ENCODE peak calls at places on chromosomes 4 and X, in ten cellular contexts. One of them, this sample, is unnamed.

GRCh38 chr4:141792164-141792563 is 155.8 kb downstream of the IL15 start:
- DNase-seq in EH: no peak
- DNase-seq in LNCaP clone FGC: no peak
- DNase-seq in NCI-H69: no peak
- DNase-seq in stromal cell of bone marrow: no peak
- DNase-seq in endothelial cell: no peak
- DNase-seq in GM04503: no peak
- DNase-seq in adipocyte: no peak
- DNase-seq in ELR: no peak
- DNase-seq in GM12865: no peak
- DNase-seq in this sample: no peak

GRCh38 chr4:17619416-17620105 is 5.1 kb downstream of the MED28 start:
- DNase-seq in EH: peak
- DNase-seq in LNCaP clone FGC: no peak
- DNase-seq in NCI-H69: no peak
- DNase-seq in stromal cell of bone marrow: peak
- DNase-seq in endothelial cell: no peak
- DNase-seq in GM04503: no peak
- DNase-seq in adipocyte: peak
- DNase-seq in ELR: peak
- DNase-seq in GM12865: no peak
- DNase-seq in this sample: no peak

GRCh38 chr4:108533245-108533844 is 87.0 kb upstream of the RPL34 start:
- DNase-seq in EH: no peak
- DNase-seq in LNCaP clone FGC: no peak
- DNase-seq in NCI-H69: no peak
- DNase-seq in stromal cell of bone marrow: no peak
- DNase-seq in endothelial cell: no peak
- DNase-seq in GM04503: no peak
- DNase-seq in adipocyte: no peak
- DNase-seq in ELR: no peak
- DNase-seq in GM12865: no peak
- DNase-seq in this sample: no peak

GRCh38 chr4:7130610-7131211 is 61.6 kb upstream of the SORCS2 start:
- DNase-seq in EH: no peak
- DNase-seq in LNCaP clone FGC: no peak
- DNase-seq in NCI-H69: no peak
- DNase-seq in stromal cell of bone marrow: no peak
- DNase-seq in endothelial cell: no peak
- DNase-seq in GM04503: no peak
- DNase-seq in adipocyte: no peak
- DNase-seq in ELR: no peak
- DNase-seq in GM12865: no peak
- DNase-seq in this sample: no peak

GRCh38 chrX:114774691-114775090 is 190.8 kb downstream of the HTR2C start:
- DNase-seq in EH: peak
- DNase-seq in LNCaP clone FGC: no peak
- DNase-seq in NCI-H69: no peak
- DNase-seq in stromal cell of bone marrow: no peak
- DNase-seq in endothelial cell: no peak
- DNase-seq in GM04503: no peak
- DNase-seq in adipocyte: no peak
- DNase-seq in ELR: no peak
- DNase-seq in GM12865: no peak
- DNase-seq in this sample: no peak

GRCh38 chr4:74534936-74535335 is 90.0 kb downstream of the AREG start:
- DNase-seq in EH: peak
- DNase-seq in LNCaP clone FGC: no peak
- DNase-seq in NCI-H69: no peak
- DNase-seq in stromal cell of bone marrow: no peak
- DNase-seq in endothelial cell: no peak
- DNase-seq in GM04503: no peak
- DNase-seq in adipocyte: peak
- DNase-seq in ELR: no peak
- DNase-seq in GM12865: no peak
- DNase-seq in this sample: no peak

GRCh38 chr4:100742045-100742444 is 224.2 kb upstream of the EMCN start:
- DNase-seq in EH: peak
- DNase-seq in LNCaP clone FGC: peak
- DNase-seq in NCI-H69: peak
- DNase-seq in stromal cell of bone marrow: peak
- DNase-seq in endothelial cell: no peak
- DNase-seq in GM04503: no peak
- DNase-seq in adipocyte: peak
- DNase-seq in ELR: peak
- DNase-seq in GM12865: peak
- DNase-seq in this sample: peak

GRCh38 chr4:38856524-38857337 is at the start of gene TLR6:
- DNase-seq in EH: peak
- DNase-seq in LNCaP clone FGC: peak
- DNase-seq in NCI-H69: peak
- DNase-seq in stromal cell of bone marrow: no peak
- DNase-seq in endothelial cell: peak
- DNase-seq in GM04503: no peak
- DNase-seq in adipocyte: peak
- DNase-seq in ELR: peak
- DNase-seq in GM12865: peak
- DNase-seq in this sample: no peak

GRCh38 chr4:124684301-124684700 is 28.2 kb downstream of the ANKRD50 start:
- DNase-seq in EH: no peak
- DNase-seq in LNCaP clone FGC: no peak
- DNase-seq in NCI-H69: no peak
- DNase-seq in stromal cell of bone marrow: no peak
- DNase-seq in endothelial cell: no peak
- DNase-seq in GM04503: no peak
- DNase-seq in adipocyte: no peak
- DNase-seq in ELR: peak
- DNase-seq in GM12865: no peak
- DNase-seq in this sample: no peak

GRCh38 chrX:63652086-63652775 is 132.8 kb downstream of the ARHGEF9 start:
- DNase-seq in EH: peak
- DNase-seq in LNCaP clone FGC: no peak
- DNase-seq in NCI-H69: no peak
- DNase-seq in stromal cell of bone marrow: peak
- DNase-seq in endothelial cell: no peak
- DNase-seq in GM04503: no peak
- DNase-seq in adipocyte: peak
- DNase-seq in ELR: peak
- DNase-seq in GM12865: no peak
- DNase-seq in this sample: no peak

GRCh38 chr4:149194061-149194460 is 621.6 kb downstream of the IQCM start:
- DNase-seq in EH: no peak
- DNase-seq in LNCaP clone FGC: no peak
- DNase-seq in NCI-H69: no peak
- DNase-seq in stromal cell of bone marrow: no peak
- DNase-seq in endothelial cell: no peak
- DNase-seq in GM04503: no peak
- DNase-seq in adipocyte: no peak
- DNase-seq in ELR: no peak
- DNase-seq in GM12865: no peak
- DNase-seq in this sample: no peak

GRCh38 chr4:55865228-55865806 is 11.9 kb downstream of the EXOC1 start:
- DNase-seq in EH: peak
- DNase-seq in LNCaP clone FGC: no peak
- DNase-seq in NCI-H69: no peak
- DNase-seq in stromal cell of bone marrow: peak
- DNase-seq in endothelial cell: no peak
- DNase-seq in GM04503: no peak
- DNase-seq in adipocyte: peak
- DNase-seq in ELR: peak
- DNase-seq in GM12865: no peak
- DNase-seq in this sample: no peak

GRCh38 chr4:53676402-53676871 is 85.2 kb upstream of the LNX1 start:
- DNase-seq in EH: peak
- DNase-seq in LNCaP clone FGC: no peak
- DNase-seq in NCI-H69: no peak
- DNase-seq in stromal cell of bone marrow: no peak
- DNase-seq in endothelial cell: no peak
- DNase-seq in GM04503: peak
- DNase-seq in adipocyte: peak
- DNase-seq in ELR: no peak
- DNase-seq in GM12865: no peak
- DNase-seq in this sample: peak

GRCh38 chr4:65336465-65336864 is 333.8 kb downstream of the EPHA5 start:
- DNase-seq in EH: no peak
- DNase-seq in LNCaP clone FGC: no peak
- DNase-seq in NCI-H69: no peak
- DNase-seq in stromal cell of bone marrow: no peak
- DNase-seq in endothelial cell: no peak
- DNase-seq in GM04503: no peak
- DNase-seq in adipocyte: no peak
- DNase-seq in ELR: no peak
- DNase-seq in GM12865: no peak
- DNase-seq in this sample: no peak

GRCh38 chrX:21741378-21741777 is 16.5 kb downstream of the SMPX start:
- DNase-seq in EH: no peak
- DNase-seq in LNCaP clone FGC: no peak
- DNase-seq in NCI-H69: peak
- DNase-seq in stromal cell of bone marrow: no peak
- DNase-seq in endothelial cell: no peak
- DNase-seq in GM04503: no peak
- DNase-seq in adipocyte: no peak
- DNase-seq in ELR: no peak
- DNase-seq in GM12865: no peak
- DNase-seq in this sample: no peak

GRCh38 chr4:137934921-137935320 is 307.2 kb downstream of the SLC7A11 start:
- DNase-seq in EH: no peak
- DNase-seq in LNCaP clone FGC: no peak
- DNase-seq in NCI-H69: peak
- DNase-seq in stromal cell of bone marrow: no peak
- DNase-seq in endothelial cell: no peak
- DNase-seq in GM04503: no peak
- DNase-seq in adipocyte: no peak
- DNase-seq in ELR: no peak
- DNase-seq in GM12865: no peak
- DNase-seq in this sample: no peak

GRCh38 chr4:153931804-153932203 is 142.9 kb upstream of the SFRP2 start:
- DNase-seq in EH: peak
- DNase-seq in LNCaP clone FGC: no peak
- DNase-seq in NCI-H69: no peak
- DNase-seq in stromal cell of bone marrow: peak
- DNase-seq in endothelial cell: no peak
- DNase-seq in GM04503: peak
- DNase-seq in adipocyte: peak
- DNase-seq in ELR: no peak
- DNase-seq in GM12865: no peak
- DNase-seq in this sample: peak

GRCh38 chr4:48071171-48071570 is 54.6 kb downstream of the NIPAL1 start:
- DNase-seq in EH: no peak
- DNase-seq in LNCaP clone FGC: no peak
- DNase-seq in NCI-H69: no peak
- DNase-seq in stromal cell of bone marrow: no peak
- DNase-seq in endothelial cell: no peak
- DNase-seq in GM04503: no peak
- DNase-seq in adipocyte: no peak
- DNase-seq in ELR: no peak
- DNase-seq in GM12865: no peak
- DNase-seq in this sample: no peak

GRCh38 chr4:146343199-146343598 is 128.9 kb downstream of the REELD1 start:
- DNase-seq in EH: no peak
- DNase-seq in LNCaP clone FGC: no peak
- DNase-seq in NCI-H69: no peak
- DNase-seq in stromal cell of bone marrow: no peak
- DNase-seq in endothelial cell: no peak
- DNase-seq in GM04503: no peak
- DNase-seq in adipocyte: no peak
- DNase-seq in ELR: no peak
- DNase-seq in GM12865: peak
- DNase-seq in this sample: no peak

GRCh38 chrX:132257116-132257515 is 37.9 kb upstream of the RAP2C start:
- DNase-seq in EH: peak
- DNase-seq in LNCaP clone FGC: no peak
- DNase-seq in NCI-H69: no peak
- DNase-seq in stromal cell of bone marrow: peak
- DNase-seq in endothelial cell: no peak
- DNase-seq in GM04503: no peak
- DNase-seq in adipocyte: peak
- DNase-seq in ELR: no peak
- DNase-seq in GM12865: no peak
- DNase-seq in this sample: peak

GRCh38 chr4:77501240-77501639 is 104.4 kb upstream of the CXCL13 start:
- DNase-seq in EH: no peak
- DNase-seq in LNCaP clone FGC: no peak
- DNase-seq in NCI-H69: no peak
- DNase-seq in stromal cell of bone marrow: no peak
- DNase-seq in endothelial cell: no peak
- DNase-seq in GM04503: no peak
- DNase-seq in adipocyte: no peak
- DNase-seq in ELR: no peak
- DNase-seq in GM12865: no peak
- DNase-seq in this sample: no peak

GRCh38 chr4:105998210-105998609 is 102.9 kb downstream of the NPNT start:
- DNase-seq in EH: no peak
- DNase-seq in LNCaP clone FGC: no peak
- DNase-seq in NCI-H69: no peak
- DNase-seq in stromal cell of bone marrow: no peak
- DNase-seq in endothelial cell: no peak
- DNase-seq in GM04503: no peak
- DNase-seq in adipocyte: no peak
- DNase-seq in ELR: no peak
- DNase-seq in GM12865: no peak
- DNase-seq in this sample: no peak

GRCh38 chrX:18961686-18962085 is 22.2 kb downstream of the PHKA2 start:
- DNase-seq in EH: peak
- DNase-seq in LNCaP clone FGC: no peak
- DNase-seq in NCI-H69: no peak
- DNase-seq in stromal cell of bone marrow: peak
- DNase-seq in endothelial cell: no peak
- DNase-seq in GM04503: peak
- DNase-seq in adipocyte: peak
- DNase-seq in ELR: peak
- DNase-seq in GM12865: no peak
- DNase-seq in this sample: no peak

GRCh38 chrX:120450163-120450562 is 18.9 kb downstream of the LAMP2 start:
- DNase-seq in EH: no peak
- DNase-seq in LNCaP clone FGC: no peak
- DNase-seq in NCI-H69: peak
- DNase-seq in stromal cell of bone marrow: no peak
- DNase-seq in endothelial cell: no peak
- DNase-seq in GM04503: no peak
- DNase-seq in adipocyte: peak
- DNase-seq in ELR: peak
- DNase-seq in GM12865: peak
- DNase-seq in this sample: no peak

GRCh38 chr4:6767341-6767724 is 15.2 kb upstream of the KIAA0232 start:
- DNase-seq in EH: no peak
- DNase-seq in LNCaP clone FGC: no peak
- DNase-seq in NCI-H69: no peak
- DNase-seq in stromal cell of bone marrow: no peak
- DNase-seq in endothelial cell: no peak
- DNase-seq in GM04503: no peak
- DNase-seq in adipocyte: no peak
- DNase-seq in ELR: no peak
- DNase-seq in GM12865: no peak
- DNase-seq in this sample: no peak

GRCh38 chr4:915041-915474 is 17.1 kb downstream of the GAK start:
- DNase-seq in EH: no peak
- DNase-seq in LNCaP clone FGC: no peak
- DNase-seq in NCI-H69: no peak
- DNase-seq in stromal cell of bone marrow: no peak
- DNase-seq in endothelial cell: no peak
- DNase-seq in GM04503: no peak
- DNase-seq in adipocyte: no peak
- DNase-seq in ELR: no peak
- DNase-seq in GM12865: no peak
- DNase-seq in this sample: no peak

GRCh38 chr4:155392486-155393184 is 15.9 kb upstream of the MAP9 start:
- DNase-seq in EH: peak
- DNase-seq in LNCaP clone FGC: no peak
- DNase-seq in NCI-H69: no peak
- DNase-seq in stromal cell of bone marrow: peak
- DNase-seq in endothelial cell: no peak
- DNase-seq in GM04503: peak
- DNase-seq in adipocyte: peak
- DNase-seq in ELR: peak
- DNase-seq in GM12865: no peak
- DNase-seq in this sample: peak

GRCh38 chr4:62204136-62204535 is 1004.0 kb downstream of the ADGRL3 start:
- DNase-seq in EH: no peak
- DNase-seq in LNCaP clone FGC: no peak
- DNase-seq in NCI-H69: no peak
- DNase-seq in stromal cell of bone marrow: no peak
- DNase-seq in endothelial cell: no peak
- DNase-seq in GM04503: no peak
- DNase-seq in adipocyte: no peak
- DNase-seq in ELR: no peak
- DNase-seq in GM12865: no peak
- DNase-seq in this sample: no peak

This sample was measured in AG09309.